ENCODE peak calls at places on chromosomes 3 and 15, in four cellular contexts. One of them, this sample, is unnamed.

GRCh38 chr15:73934281-73934680 is 8.0 kb downstream of the LOXL1 start:
- DNase-seq in frontal cortex: no peak
- DNase-seq in mucosa of gallbladder: peak; percentile 42
- DNase-seq in cardiac fibroblast: no peak
- DNase-seq in this sample: no peak

GRCh38 chr3:18114894-18115293 is 310.2 kb downstream of the SATB1 start:
- DNase-seq in frontal cortex: no peak
- DNase-seq in mucosa of gallbladder: no peak
- DNase-seq in cardiac fibroblast: no peak
- DNase-seq in this sample: no peak

GRCh38 chr3:193946945-193947344 is 189.0 kb upstream of the HES1 start:
- DNase-seq in frontal cortex: no peak
- DNase-seq in mucosa of gallbladder: no peak
- DNase-seq in cardiac fibroblast: peak; percentile 5
- DNase-seq in this sample: no peak

GRCh38 chr3:157807286-157807685 is 298.9 kb downstream of the SHOX2 start:
- DNase-seq in frontal cortex: no peak
- DNase-seq in mucosa of gallbladder: no peak
- DNase-seq in cardiac fibroblast: peak; percentile 14
- DNase-seq in this sample: no peak

GRCh38 chr15:20356444-20357138 is 185.0 kb downstream of the GOLGA6L6 start:
- DNase-seq in frontal cortex: peak; percentile 86
- DNase-seq in mucosa of gallbladder: peak; percentile 26
- DNase-seq in cardiac fibroblast: peak; percentile 45
- DNase-seq in this sample: no peak

GRCh38 chr3:116135462-116135861 is 309.8 kb downstream of the LSAMP start:
- DNase-seq in frontal cortex: no peak
- DNase-seq in mucosa of gallbladder: peak; percentile 40
- DNase-seq in cardiac fibroblast: peak; percentile 71
- DNase-seq in this sample: peak; percentile 35

GRCh38 chr3:183500981-183501704 is 54.4 kb downstream of the KLHL6 start:
- DNase-seq in frontal cortex: no peak
- DNase-seq in mucosa of gallbladder: no peak
- DNase-seq in cardiac fibroblast: no peak
- DNase-seq in this sample: no peak

GRCh38 chr3:187064210-187065115 is 74.8 kb downstream of the RPL39L start:
- DNase-seq in frontal cortex: no peak
- DNase-seq in mucosa of gallbladder: peak; percentile 48
- DNase-seq in cardiac fibroblast: peak; percentile 40
- DNase-seq in this sample: no peak

GRCh38 chr15:77614251-77614806 is 18.4 kb downstream of the LINGO1 start:
- DNase-seq in frontal cortex: no peak
- DNase-seq in mucosa of gallbladder: no peak
- DNase-seq in cardiac fibroblast: no peak
- DNase-seq in this sample: no peak

GRCh38 chr3:128313181-128313725 is 153.4 kb downstream of the DNAJB8 start:
- DNase-seq in frontal cortex: no peak
- DNase-seq in mucosa of gallbladder: peak; percentile 7
- DNase-seq in cardiac fibroblast: no peak
- DNase-seq in this sample: peak; percentile 48

GRCh38 chr15:101269479-101270223 is 7.6 kb downstream of the SELENOS start:
- DNase-seq in frontal cortex: no peak
- DNase-seq in mucosa of gallbladder: no peak
- DNase-seq in cardiac fibroblast: peak; percentile 46
- DNase-seq in this sample: no peak

GRCh38 chr3:189908646-189909045 is 212.1 kb downstream of the P3H2 start:
- DNase-seq in frontal cortex: no peak
- DNase-seq in mucosa of gallbladder: no peak
- DNase-seq in cardiac fibroblast: peak; percentile 86
- DNase-seq in this sample: no peak

GRCh38 chr3:72259755-72260589 is 475.0 kb upstream of the PROK2 start:
- DNase-seq in frontal cortex: no peak
- DNase-seq in mucosa of gallbladder: no peak
- DNase-seq in cardiac fibroblast: peak; percentile 9
- DNase-seq in this sample: no peak

GRCh38 chr3:154349223-154349622 is 24.9 kb upstream of the DHX36 start:
- DNase-seq in frontal cortex: no peak
- DNase-seq in mucosa of gallbladder: no peak
- DNase-seq in cardiac fibroblast: no peak
- DNase-seq in this sample: no peak

GRCh38 chr3:40546811-40547210 is 22.1 kb downstream of the ZNF621 start:
- DNase-seq in frontal cortex: no peak
- DNase-seq in mucosa of gallbladder: no peak
- DNase-seq in cardiac fibroblast: peak; percentile 83
- DNase-seq in this sample: no peak

GRCh38 chr3:89300976-89301375 is 193.6 kb downstream of the EPHA3 start:
- DNase-seq in frontal cortex: no peak
- DNase-seq in mucosa of gallbladder: no peak
- DNase-seq in cardiac fibroblast: peak; percentile 41
- DNase-seq in this sample: no peak

GRCh38 chr3:138389841-138390581 is 41.6 kb downstream of the MRAS start:
- DNase-seq in frontal cortex: no peak
- DNase-seq in mucosa of gallbladder: no peak
- DNase-seq in cardiac fibroblast: peak; percentile 94
- DNase-seq in this sample: no peak

GRCh38 chr3:187798126-187798525 is 52.9 kb upstream of the BCL6 start:
- DNase-seq in frontal cortex: no peak
- DNase-seq in mucosa of gallbladder: no peak
- DNase-seq in cardiac fibroblast: no peak
- DNase-seq in this sample: no peak

GRCh38 chr15:62459875-62460274 is 294.8 kb upstream of the C2CD4B start:
- DNase-seq in frontal cortex: no peak
- DNase-seq in mucosa of gallbladder: no peak
- DNase-seq in cardiac fibroblast: no peak
- DNase-seq in this sample: no peak

GRCh38 chr3:8888296-8888915 is 74.9 kb downstream of the RAD18 start:
- DNase-seq in frontal cortex: no peak
- DNase-seq in mucosa of gallbladder: no peak
- DNase-seq in cardiac fibroblast: peak; percentile 74
- DNase-seq in this sample: no peak

GRCh38 chr3:71104090-71104489 is 479.4 kb downstream of the FOXP1 start:
- DNase-seq in frontal cortex: no peak
- DNase-seq in mucosa of gallbladder: no peak
- DNase-seq in cardiac fibroblast: peak; percentile 88
- DNase-seq in this sample: no peak

GRCh38 chr3:58041826-58042324 is 33.7 kb downstream of the FLNB start:
- DNase-seq in frontal cortex: no peak
- DNase-seq in mucosa of gallbladder: no peak
- DNase-seq in cardiac fibroblast: peak; percentile 85
- DNase-seq in this sample: no peak

GRCh38 chr3:99825239-99825638 is 7.6 kb downstream of the CMSS1 start:
- DNase-seq in frontal cortex: no peak
- DNase-seq in mucosa of gallbladder: no peak
- DNase-seq in cardiac fibroblast: no peak
- DNase-seq in this sample: no peak

GRCh38 chr3:30370681-30371271 is 235.6 kb upstream of the TGFBR2 start:
- DNase-seq in frontal cortex: no peak
- DNase-seq in mucosa of gallbladder: no peak
- DNase-seq in cardiac fibroblast: peak; percentile 26
- DNase-seq in this sample: no peak

GRCh38 chr3:25153561-25153960 is 274.5 kb upstream of the RARB start:
- DNase-seq in frontal cortex: no peak
- DNase-seq in mucosa of gallbladder: no peak
- DNase-seq in cardiac fibroblast: no peak
- DNase-seq in this sample: no peak

GRCh38 chr15:62991698-62992097 is 50.8 kb upstream of the TPM1 start:
- DNase-seq in frontal cortex: no peak
- DNase-seq in mucosa of gallbladder: no peak
- DNase-seq in cardiac fibroblast: no peak
- DNase-seq in this sample: no peak

GRCh38 chr3:89859738-89860137 is 752.3 kb downstream of the EPHA3 start:
- DNase-seq in frontal cortex: no peak
- DNase-seq in mucosa of gallbladder: no peak
- DNase-seq in cardiac fibroblast: no peak
- DNase-seq in this sample: no peak

This sample was measured in C1 segment of cervical spinal cord.